ENCODE peak calls at places on chromosomes 11 and 22, in six cellular contexts. Y, G, S, K, B and Z are unnamed samples.

GRCh38 chr22:31897842-31898241 is 46.5 kb upstream of the YWHAH start:
- DNase-seq in S (no peak), K (no peak), B (no peak), G (no peak), Y (peak; percentile 2), Z (no peak)

GRCh38 chr11:129190087-129190486 is 2.0 kb downstream of the ARHGAP32 start:
- DNase-seq in B (peak; percentile 48), K (no peak), S (no peak), G (peak; percentile 10), Y (no peak), Z (no peak)

GRCh38 chr11:64306876-64307622 is 1.7 kb downstream of the ESRRA start:
- DNase-seq in K (no peak), S (peak; percentile 71), B (peak; percentile 62), Y (peak; percentile 87), G (no peak), Z (peak; percentile 82)

GRCh38 chr11:46216040-46216764 is 61.3 kb upstream of the CREB3L1 start:
- DNase-seq in S (peak; percentile 31), Y (no peak), G (no peak), K (no peak), B (no peak), Z (no peak)

GRCh38 chr11:124078591-124078990 is 36.7 kb upstream of the VWA5A start:
- DNase-seq in S (no peak), G (no peak), Y (no peak), K (no peak), B (no peak), Z (no peak)

GRCh38 chr22:47618180-47618579 is 855.7 kb downstream of the TBC1D22A start:
- DNase-seq in B (no peak), G (no peak), S (no peak), K (no peak), Y (peak; percentile 63), Z (no peak)

GRCh38 chr22:23243006-23243573 is 62.8 kb downstream of the BCR start:
- DNase-seq in B (no peak), S (no peak), K (peak; percentile 36), Y (no peak), G (no peak), Z (no peak)

GRCh38 chr11:5690216-5690615 is 626 bp downstream of the TRIM22 start:
- DNase-seq in S (no peak), Y (no peak), K (no peak), B (no peak), G (peak; percentile 41), Z (no peak)

GRCh38 chr11:10275714-10276113 is 18.3 kb downstream of the SBF2 start:
- DNase-seq in K (no peak), Y (no peak), B (no peak), S (no peak), G (no peak), Z (no peak)

GRCh38 chr11:12528487-12528886 is 145.7 kb upstream of the TEAD1 start:
- DNase-seq in K (no peak), S (no peak), Y (no peak), G (no peak), B (no peak), Z (no peak)
- H3K27ac ChIP-seq in K (no peak overlapping the region), S (no peak overlapping the region), Y (no peak overlapping the region), G (no peak overlapping the region), B (no peak overlapping the region), Z (no peak overlapping the region)

GRCh38 chr11:57440744-57441414 is 14.0 kb upstream of the SLC43A3 start:
- DNase-seq in Y (no peak), B (no peak), S (no peak), K (no peak), G (no peak), Z (no peak)

GRCh38 chr11:57444362-57445074 is 15.8 kb upstream of the RTN4RL2 start:
- DNase-seq in S (no peak), G (no peak), Y (peak; percentile 2), K (no peak), B (peak; percentile 48), Z (no peak)

GRCh38 chr11:57436031-57436430 is 9.1 kb upstream of the SLC43A3 start:
- DNase-seq in S (no peak), B (no peak), G (no peak), Y (no peak), K (no peak), Z (peak; percentile 11)

GRCh38 chr11:57438345-57439280 is 11.7 kb upstream of the SLC43A3 start:
- DNase-seq in K (no peak), B (no peak), G (no peak), Y (no peak), S (no peak), Z (peak; percentile 70)

DNA sequence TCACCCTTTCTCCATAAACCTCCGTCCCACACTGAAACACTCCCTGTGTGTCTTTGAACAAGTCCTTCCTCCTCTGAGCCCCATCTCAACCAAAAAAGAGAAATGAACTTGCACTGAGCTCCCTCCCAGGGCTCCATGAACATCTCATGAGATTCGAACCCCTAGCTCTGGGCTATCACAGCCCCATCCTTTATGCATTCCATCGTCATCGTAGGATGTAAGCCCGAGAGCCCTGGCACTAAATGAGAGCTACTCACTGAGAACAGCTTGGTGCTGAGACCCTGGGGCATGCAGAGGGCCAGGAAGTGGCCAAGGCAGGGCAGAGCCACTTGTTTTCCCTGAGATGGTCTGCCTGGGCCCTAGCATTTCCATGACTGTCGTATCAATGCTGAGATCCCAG is 12.9 kb upstream of the SLC43A3 start:
- DNase-seq in S (no peak), B (no peak), K (no peak), G (no peak), Y (no peak), Z (peak; percentile 3)
- H3K27ac ChIP-seq in S (no peak overlapping the region), B (no peak overlapping the region), K (no peak overlapping the region), G (no peak overlapping the region), Y (no peak overlapping the region), Z (peak overlapping the region; percentile 89)

DNA sequence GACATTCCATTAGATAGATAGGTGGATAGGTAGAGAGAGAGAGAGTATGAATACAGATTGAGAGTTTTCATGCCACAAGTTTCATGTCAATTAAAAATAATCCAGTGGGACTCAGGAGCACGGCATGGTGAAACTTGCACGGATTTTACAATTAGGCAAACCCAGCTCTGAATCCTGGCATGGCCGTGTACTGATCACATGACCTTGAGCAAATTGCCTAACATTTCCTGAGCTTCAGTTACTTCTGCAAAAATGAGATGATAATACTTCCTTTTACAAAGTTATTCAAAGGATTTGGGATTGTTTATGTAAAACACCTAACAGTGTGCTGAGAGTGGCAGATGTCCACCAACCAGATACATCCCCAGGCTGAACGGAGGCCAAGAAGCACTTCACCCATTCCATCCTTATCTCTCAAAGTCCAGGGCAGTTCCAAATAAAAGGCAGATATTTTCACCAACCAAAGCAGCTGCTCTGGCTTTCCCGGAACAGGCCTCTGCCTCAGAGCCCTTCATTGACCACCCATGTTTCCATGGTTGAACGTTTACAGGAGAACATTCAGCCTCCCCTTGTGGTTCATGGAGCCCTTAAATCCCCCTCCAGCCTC is 17.9 kb downstream of the APLNR start:
- DNase-seq in S (no peak), B (no peak), G (no peak), K (no peak), Y (no peak), Z (no peak)
- H3K27ac ChIP-seq in S (no peak overlapping the region), B (no peak overlapping the region), G (no peak overlapping the region), K (no peak overlapping the region), Y (peak overlapping the region; percentile 62), Z (no peak overlapping the region)

DNA sequence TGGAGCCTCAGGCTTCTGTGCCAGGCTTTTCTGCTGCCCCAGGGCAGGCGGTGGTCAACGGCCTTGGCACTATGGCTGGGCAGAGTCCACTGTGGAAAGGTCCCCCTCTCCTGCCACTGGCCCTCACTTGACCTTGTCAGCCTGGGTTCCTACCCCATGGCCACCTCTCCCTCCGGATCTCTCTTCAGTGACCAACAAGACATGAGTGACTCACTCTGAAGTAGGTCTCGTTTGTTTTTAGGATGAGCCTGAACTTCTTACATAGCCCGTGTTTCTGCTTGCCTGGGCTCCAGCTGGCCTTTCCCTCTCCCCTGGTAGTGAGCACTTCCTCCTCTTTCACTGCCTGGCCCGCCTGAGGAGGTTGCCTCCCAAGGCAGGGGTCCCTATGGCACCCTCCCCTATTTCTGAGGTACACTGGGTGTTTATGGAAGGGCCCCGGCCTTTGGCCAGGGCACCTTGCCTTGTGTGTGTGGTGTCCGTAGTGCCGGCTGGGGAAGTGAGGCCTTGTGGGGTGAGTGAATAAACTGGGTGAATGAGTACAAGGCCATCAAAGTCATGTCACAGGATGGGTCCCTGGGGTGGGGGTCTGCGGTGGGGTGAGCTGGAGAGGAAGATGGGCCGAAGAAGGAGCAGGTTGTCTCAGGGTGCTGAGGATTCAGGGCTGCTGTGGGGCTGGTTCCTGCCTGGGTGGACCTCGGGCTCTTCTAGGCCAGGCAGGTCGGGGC is 5.0 kb downstream of the SHANK3 start:
- DNase-seq in B (no peak), K (no peak), Y (peak; percentile 42), G (no peak), S (no peak), Z (no peak)
- H3K27ac ChIP-seq in B (no peak overlapping the region), K (no peak overlapping the region), Y (peak overlapping the region; percentile 41), G (no peak overlapping the region), S (no peak overlapping the region), Z (no peak overlapping the region)

DNA sequence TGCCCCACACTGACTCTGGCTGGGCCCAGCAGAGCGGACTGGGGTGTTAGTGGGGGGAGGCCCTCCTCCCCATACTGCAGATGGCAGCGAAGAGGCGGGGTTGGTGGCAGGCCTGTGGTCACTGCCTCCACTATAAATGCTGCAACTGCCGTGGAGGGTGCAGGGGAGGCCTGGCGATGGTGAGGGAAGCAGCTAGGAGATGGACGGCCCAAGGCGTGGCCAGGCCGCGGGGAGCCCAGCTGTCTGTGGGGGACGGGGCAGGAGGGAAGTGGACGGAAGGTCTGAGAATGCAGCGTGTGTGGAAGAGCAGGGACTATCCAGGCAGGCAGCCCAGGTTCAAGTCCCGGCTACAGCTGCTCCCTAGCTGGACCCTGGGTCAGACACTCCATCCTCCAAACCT is 18.3 kb downstream of the DNAL4 start:
- DNase-seq in G (no peak), B (no peak), S (no peak), Y (no peak), K (no peak), Z (no peak)
- H3K27ac ChIP-seq in G (no peak overlapping the region), B (no peak overlapping the region), S (no peak overlapping the region), Y (no peak overlapping the region), K (no peak overlapping the region), Z (no peak overlapping the region)

GRCh38 chr11:62755086-62755615 is 1.2 kb upstream of the ZBTB3 start:
- DNase-seq in K (no peak), Y (peak; percentile 64), G (no peak), S (no peak), B (no peak), Z (no peak)
- H3K27ac ChIP-seq in K (no peak overlapping the region), Y (no peak overlapping the region), G (no peak overlapping the region), S (no peak overlapping the region), B (no peak overlapping the region), Z (no peak overlapping the region)

DNA sequence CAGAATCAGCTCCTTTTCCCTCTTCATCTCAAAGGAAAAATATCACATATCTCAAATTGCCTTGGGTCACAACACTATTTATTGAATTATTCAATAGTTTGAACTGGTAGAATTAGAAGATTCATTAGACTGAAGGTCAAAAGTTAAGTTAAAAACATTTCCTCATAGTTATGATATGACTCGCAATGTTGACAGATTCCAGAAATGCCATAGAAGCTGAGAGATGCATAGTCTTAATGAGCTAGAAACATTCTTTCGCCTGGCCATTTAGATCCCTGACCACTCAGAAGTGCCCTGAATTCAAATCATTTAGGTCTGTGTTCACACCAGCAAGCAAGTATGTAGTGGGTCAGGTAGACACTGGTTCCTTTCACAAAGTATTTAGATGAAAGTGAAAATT is 44.4 kb downstream of the FAT3 start:
- DNase-seq in G (peak; percentile 45), S (no peak), K (no peak), B (no peak), Y (no peak), Z (no peak)
- H3K27ac ChIP-seq in G (no peak overlapping the region), S (no peak overlapping the region), K (no peak overlapping the region), B (no peak overlapping the region), Y (no peak overlapping the region), Z (no peak overlapping the region)